ENCODE peak calls at places on chromosomes 3 and 15, in nine cellular contexts. Q is transverse colon, G is sigmoid colon, S is SK-N-SH, C is stomach, D is GM23338, M is Panc1, U is upper lobe of left lung, P is suprapubic skin. Z is an unnamed sample.

GRCh38 chr3:130621824-130622223 is 104.8 kb downstream of the COL6A6 start:
- DNase-seq in S (no peak), Q (no peak), D (no peak), P (no peak), C (no peak), M (no peak), U (no peak), G (no peak), Z (no peak)

GRCh38 chr15:79028411-79028964 is 62.1 kb downstream of the RASGRF1 start:
- DNase-seq in Q (peak; percentile 26), U (no peak), D (peak; percentile 80), M (peak; percentile 52), C (no peak), P (no peak), S (peak; percentile 79), G (no peak), Z (no peak)

GRCh38 chr3:50272911-50273688 is 4.2 kb downstream of the SEMA3B start:
- DNase-seq in Q (peak; percentile 92), S (peak; percentile 98), M (no peak), G (peak; percentile 92), U (peak; percentile 97), C (peak; percentile 93), P (peak; percentile 94), D (peak; percentile 90), Z (no peak)

GRCh38 chr3:101292027-101292426 is 28.3 kb downstream of the IMPG2 start:
- DNase-seq in D (no peak), C (no peak), S (no peak), G (no peak), P (no peak), U (no peak), Q (no peak), M (no peak), Z (no peak)

GRCh38 chr15:65223996-65224395 is 12.7 kb upstream of the CILP start:
- DNase-seq in D (no peak), U (no peak), C (no peak), M (no peak), G (no peak), Q (no peak), S (no peak), P (no peak), Z (no peak)

GRCh38 chr15:88954431-88955277 is 41.5 kb upstream of the MFGE8 start:
- DNase-seq in D (no peak), M (no peak), G (no peak), Q (no peak), P (no peak), C (no peak), S (no peak), U (no peak), Z (peak; percentile 67)

GRCh38 chr15:82597815-82598214 is 49.3 kb downstream of the CPEB1 start:
- DNase-seq in U (no peak), D (no peak), Q (no peak), S (no peak), C (no peak), M (no peak), G (no peak), P (no peak), Z (no peak)

GRCh38 chr3:193515884-193516438 is 38.7 kb downstream of the ATP13A4 start:
- DNase-seq in M (no peak), S (no peak), G (no peak), C (no peak), P (no peak), U (no peak), D (no peak), Q (no peak), Z (no peak)

GRCh38 chr3:190105876-190106275 is 14.8 kb downstream of the P3H2 start:
- DNase-seq in S (no peak), C (no peak), P (no peak), D (no peak), G (no peak), U (no peak), Q (no peak), M (no peak), Z (no peak)

GRCh38 chr3:190097617-190098016 is 23.1 kb downstream of the P3H2 start:
- DNase-seq in Q (no peak), S (no peak), P (no peak), M (no peak), C (no peak), U (no peak), D (peak; percentile 57), G (no peak), Z (no peak)

GRCh38 chr3:190099099-190099498 is 21.6 kb downstream of the P3H2 start:
- DNase-seq in Q (no peak), G (no peak), U (no peak), S (peak; percentile 42), P (no peak), C (no peak), M (no peak), D (no peak), Z (no peak)

GRCh38 chr3:190097025-190097424 is 23.7 kb downstream of the P3H2 start:
- DNase-seq in D (no peak), P (no peak), U (no peak), S (no peak), Q (no peak), C (no peak), M (no peak), G (no peak), Z (no peak)

DNA sequence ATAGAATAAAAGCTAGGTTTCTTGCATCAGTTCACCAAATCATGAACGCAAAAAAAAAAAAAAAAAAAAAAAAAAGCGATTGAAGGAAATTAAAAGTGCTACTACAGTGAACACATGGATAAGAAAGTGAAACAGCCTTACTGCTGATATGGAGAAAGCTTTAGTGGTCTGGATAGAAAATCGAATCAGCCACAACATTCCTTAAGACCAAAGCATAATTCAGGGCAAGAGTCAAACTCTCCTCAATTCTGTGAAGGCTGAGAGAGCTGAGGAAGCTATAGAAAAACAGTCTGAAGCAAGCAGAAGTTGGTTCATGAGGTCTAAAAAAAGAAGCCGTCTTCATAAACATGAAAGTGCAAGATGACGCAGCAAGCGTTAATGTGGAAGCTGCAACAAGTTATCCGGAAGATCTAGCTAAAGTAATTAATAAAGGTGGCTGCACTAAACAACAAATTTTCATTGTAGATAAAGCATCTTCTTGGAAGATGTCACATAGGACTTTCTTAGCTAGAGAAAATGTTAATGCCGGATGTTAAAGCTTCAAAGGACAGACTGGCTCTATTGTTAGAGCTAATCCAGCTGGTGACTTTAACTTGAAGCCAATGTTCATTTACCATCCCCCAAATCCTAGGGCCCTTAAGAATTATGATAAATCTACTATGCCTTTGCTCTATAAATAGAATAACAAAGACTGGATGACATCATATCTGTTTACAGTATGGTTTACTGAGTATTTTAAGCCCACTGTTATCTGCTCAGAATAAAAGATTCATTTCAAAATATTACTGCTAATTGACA is 19.2 kb downstream of the P3H2 start:
- DNase-seq in M (peak; percentile 50), U (no peak), Q (no peak), P (no peak), D (peak; percentile 45), G (no peak), S (no peak), C (no peak), Z (no peak)
- H3K4me3 ChIP-seq in M (peak overlapping the region; percentile 39), U (no peak overlapping the region), Q (peak overlapping the region; percentile 28), P (peak overlapping the region; percentile 15), D (no peak overlapping the region), G (peak overlapping the region; percentile 17), S (no peak overlapping the region), C (peak overlapping the region; percentile 32), Z (peak overlapping the region; percentile 13)

DNA sequence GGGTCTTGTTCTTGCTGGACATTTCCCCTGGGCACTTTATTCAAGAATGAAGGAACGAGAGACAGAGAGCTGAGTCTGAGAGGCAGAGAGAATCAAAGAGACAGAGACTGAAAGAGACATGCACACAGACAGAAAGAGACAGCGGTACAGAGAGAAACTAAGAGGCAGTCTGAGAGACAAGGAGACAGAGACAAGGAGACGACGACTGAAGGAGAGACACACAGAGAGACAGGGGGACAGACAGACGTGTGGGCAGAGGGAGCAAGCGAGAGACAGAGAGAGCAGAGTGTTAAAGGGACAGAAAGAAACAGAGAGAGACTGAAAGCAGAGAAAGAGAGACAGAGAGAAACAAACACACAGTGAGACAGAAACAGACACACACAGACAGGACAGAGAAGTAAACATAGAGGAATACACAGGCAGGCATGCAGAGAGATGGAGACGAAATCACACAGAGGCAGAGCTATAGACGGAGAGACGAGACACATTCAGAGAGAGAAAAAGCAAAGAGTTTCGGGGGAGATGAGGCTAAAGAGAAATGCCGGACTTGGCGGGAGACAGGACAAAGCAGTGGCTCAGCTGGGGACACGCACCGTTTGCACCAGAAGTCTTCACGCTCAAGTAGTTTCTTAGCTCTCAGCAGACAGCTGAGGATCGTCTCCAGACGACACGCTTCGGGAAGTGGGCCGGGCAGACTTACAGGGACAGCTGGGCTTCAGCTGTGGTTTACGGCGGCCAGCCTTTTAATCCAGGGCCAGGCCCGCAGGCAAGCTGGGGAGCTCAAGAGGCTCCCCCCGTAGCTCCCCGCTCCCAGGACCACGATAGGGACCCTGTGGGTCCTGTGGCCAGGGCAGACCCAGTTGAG is 56.0 kb upstream of the DLG1 start:
- DNase-seq in S (peak; percentile 49), M (no peak), C (peak; percentile 34), G (peak; percentile 88), D (no peak), P (no peak), U (peak; percentile 62), Q (peak; percentile 49), Z (no peak)
- TF ChIP-seq POLR2AphosphoS5 in S (no peak), M (no peak), C (peak; percentile 27), G (peak; percentile 67), D (no peak), P (no peak), U (peak; percentile 67), Q (peak; percentile 67), Z (peak; percentile 58)

GRCh38 chr15:100852630-100853029 is 27.0 kb upstream of the ALDH1A3 start:
- DNase-seq in U (no peak), M (no peak), P (no peak), D (no peak), S (no peak), C (peak; percentile 5), G (peak; percentile 48), Q (no peak), Z (no peak)

GRCh38 chr15:100844778-100845177 is 34.9 kb upstream of the ALDH1A3 start:
- DNase-seq in M (no peak), G (no peak), P (no peak), Q (no peak), S (no peak), D (no peak), C (no peak), U (no peak), Z (no peak)

GRCh38 chr15:100847194-100847593 is 32.4 kb upstream of the ALDH1A3 start:
- DNase-seq in U (no peak), S (no peak), P (no peak), Q (no peak), G (no peak), C (peak; percentile 10), M (no peak), D (no peak), Z (no peak)

GRCh38 chr15:100853676-100854440 is 25.8 kb upstream of the ALDH1A3 start:
- DNase-seq in D (no peak), P (no peak), U (no peak), M (no peak), Q (no peak), G (peak; percentile 40), S (no peak), C (peak; percentile 21), Z (no peak)

DNA sequence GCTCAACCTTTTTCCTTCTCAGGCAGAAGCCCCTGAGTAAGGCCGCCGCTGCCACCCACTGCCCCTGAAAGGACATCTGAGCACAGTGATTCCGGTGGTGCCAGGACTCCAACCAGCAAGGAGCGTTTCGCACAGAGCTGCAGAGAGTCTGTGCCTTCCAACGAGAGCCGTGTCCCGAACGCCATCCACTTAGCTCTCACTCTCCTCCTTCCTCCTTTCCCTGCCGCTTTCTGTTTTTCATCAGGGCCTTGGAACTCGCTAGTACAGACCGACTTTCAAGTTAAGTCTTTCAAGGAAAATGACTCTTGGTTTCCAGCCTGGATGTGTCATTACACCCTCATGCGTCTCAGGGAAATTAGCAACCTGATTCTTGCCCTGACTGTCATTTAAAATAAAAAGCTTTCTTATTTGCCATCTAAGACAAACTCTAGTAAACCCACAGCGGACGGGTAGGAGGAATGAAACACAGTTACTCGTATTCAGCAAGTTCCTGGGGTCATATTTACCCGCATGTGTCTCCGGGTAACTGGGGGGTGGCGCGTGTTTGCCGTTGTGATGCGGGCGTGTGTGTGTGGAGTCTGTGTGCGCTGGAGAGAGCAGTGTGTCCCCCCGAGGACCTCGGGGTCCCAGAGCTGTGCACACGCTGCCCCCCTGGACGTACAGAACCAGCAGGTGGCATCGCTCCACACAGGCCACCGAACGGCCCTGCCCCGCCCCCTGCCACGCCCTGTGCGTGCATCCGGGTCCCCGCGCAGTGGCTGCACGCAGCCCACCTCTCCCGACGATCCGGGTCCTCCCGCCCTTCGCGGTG is 30.4 kb upstream of the ALDH1A3 start:
- DNase-seq in C (peak; percentile 37), D (peak; percentile 75), S (no peak), P (no peak), U (peak; percentile 93), G (peak; percentile 77), Q (peak; percentile 72), M (peak; percentile 24), Z (no peak)
- TF ChIP-seq CTCF in C (no peak), D (no peak), S (no peak), P (no peak), U (peak; percentile 58), G (no peak), Q (peak; percentile 44), M (peak; percentile 78), Z (no peak)

GRCh38 chr15:100372695-100373036 is 30.9 kb upstream of the ADAMTS17 start:
- DNase-seq in P (no peak), Q (no peak), S (no peak), M (no peak), G (no peak), U (no peak), D (peak; percentile 54), C (no peak), Z (no peak)

GRCh38 chr15:100373942-100374341 is 32.2 kb upstream of the ADAMTS17 start:
- DNase-seq in C (no peak), P (no peak), M (no peak), Q (no peak), G (no peak), U (no peak), S (no peak), D (peak; percentile 59), Z (no peak)

DNA sequence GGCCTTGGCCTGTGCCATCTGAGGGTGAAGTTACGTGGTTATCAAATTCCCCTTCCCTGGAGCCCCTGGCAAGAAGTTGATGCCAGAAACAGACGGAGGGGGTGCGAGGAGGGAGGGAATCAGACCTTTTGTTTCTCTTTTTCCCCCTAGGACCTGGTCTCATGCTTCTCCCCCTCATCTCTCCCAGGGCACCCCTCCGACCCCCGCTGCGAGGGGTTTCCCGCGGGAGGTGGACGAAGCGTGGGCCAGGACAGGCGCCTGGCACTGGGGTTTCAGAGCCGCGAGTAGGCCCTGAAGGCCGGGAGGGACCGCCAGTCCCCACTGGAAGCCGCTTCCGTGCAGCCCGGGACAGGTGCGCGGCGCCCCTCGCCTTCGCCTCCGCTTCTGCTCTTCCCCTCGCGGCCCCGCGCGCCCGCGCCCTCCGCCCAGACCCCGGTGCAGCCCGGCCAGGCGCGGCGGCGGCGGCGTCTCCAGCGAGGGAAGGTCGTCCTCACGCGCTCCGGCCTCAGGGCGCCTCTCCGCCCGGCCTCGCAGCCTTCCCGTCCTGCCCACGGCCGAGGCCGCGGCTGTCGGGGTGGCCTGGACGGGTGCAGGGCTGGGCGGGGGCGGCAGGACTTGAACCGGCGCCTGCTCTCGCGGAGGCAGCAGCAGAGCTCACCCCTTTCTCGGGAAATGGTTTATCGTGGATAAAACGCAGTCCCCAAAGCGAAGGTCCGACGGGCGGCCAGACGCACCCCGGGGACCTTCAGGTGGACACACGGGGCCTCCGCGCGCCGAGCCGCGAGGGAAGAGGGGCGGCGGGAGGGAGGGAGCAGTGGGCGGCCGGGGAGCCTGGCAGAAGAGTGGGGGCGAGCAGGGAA is 31.5 kb upstream of the ADAMTS17 start:
- DNase-seq in M (no peak), G (no peak), D (no peak), S (peak; percentile 59), C (no peak), P (no peak), Q (no peak), U (peak; percentile 81), Z (no peak)
- H3K4me3 ChIP-seq in M (no peak overlapping the region), G (peak overlapping the region; percentile 30), D (peak overlapping the region; percentile 83), S (no peak overlapping the region), C (peak overlapping the region; percentile 36), P (peak overlapping the region; percentile 61), Q (peak overlapping the region; percentile 37), U (peak overlapping the region; percentile 33), Z (peak overlapping the region; percentile 56)

Z was measured in vagina.